ENCODE peak calls at places on chromosome 7, in four cellular contexts. One of them, this sample, is unnamed.

GRCh38 chr7:37765872-37766525 is 82.4 kb upstream of the NME8 start:
- DNase-seq in OCI-LY7: no peak
- DNase-seq in NCI-H524: no peak
- DNase-seq in NCI-H1092 treated with DMSO at 0.1 percent for 48 hours: no peak
- DNase-seq in this sample: no peak

GRCh38 chr7:156865493-156865892 is 27.5 kb downstream of the LMBR1 start:
- DNase-seq in OCI-LY7: peak; percentile 7
- DNase-seq in NCI-H524: no peak
- DNase-seq in NCI-H1092 treated with DMSO at 0.1 percent for 48 hours: no peak
- DNase-seq in this sample: no peak

GRCh38 chr7:35518767-35519166 is 176.2 kb downstream of the HERPUD2 start:
- DNase-seq in OCI-LY7: no peak
- DNase-seq in NCI-H524: no peak
- DNase-seq in NCI-H1092 treated with DMSO at 0.1 percent for 48 hours: no peak
- DNase-seq in this sample: no peak

GRCh38 chr7:83964318-83964717 is 230.3 kb downstream of the SEMA3A start:
- DNase-seq in OCI-LY7: no peak
- DNase-seq in NCI-H524: no peak
- DNase-seq in NCI-H1092 treated with DMSO at 0.1 percent for 48 hours: no peak
- DNase-seq in this sample: no peak

GRCh38 chr7:151136515-151136908 is 31.0 kb downstream of the GBX1 start:
- DNase-seq in OCI-LY7: no peak
- DNase-seq in NCI-H524: no peak
- DNase-seq in NCI-H1092 treated with DMSO at 0.1 percent for 48 hours: no peak
- DNase-seq in this sample: no peak

GRCh38 chr7:106166651-106167342 is 54.7 kb upstream of the SYPL1 start:
- DNase-seq in OCI-LY7: peak; percentile 79
- DNase-seq in NCI-H524: peak; percentile 29
- DNase-seq in NCI-H1092 treated with DMSO at 0.1 percent for 48 hours: peak; percentile 75
- DNase-seq in this sample: peak; percentile 5

GRCh38 chr7:83248000-83248399 is 85.3 kb upstream of the PCLO start:
- DNase-seq in OCI-LY7: no peak
- DNase-seq in NCI-H524: no peak
- DNase-seq in NCI-H1092 treated with DMSO at 0.1 percent for 48 hours: no peak
- DNase-seq in this sample: no peak

GRCh38 chr7:46168671-46169383 is 247.8 kb upstream of the IGFBP3 start:
- DNase-seq in OCI-LY7: no peak
- DNase-seq in NCI-H524: no peak
- DNase-seq in NCI-H1092 treated with DMSO at 0.1 percent for 48 hours: no peak
- DNase-seq in this sample: no peak

GRCh38 chr7:64098-64521 is 128.3 kb upstream of the FAM20C start:
- DNase-seq in OCI-LY7: peak; percentile 22
- DNase-seq in NCI-H524: peak; percentile 48
- DNase-seq in NCI-H1092 treated with DMSO at 0.1 percent for 48 hours: peak; percentile 74
- DNase-seq in this sample: peak; percentile 50

GRCh38 chr7:65302883-65303282 is 70.8 kb upstream of the ZNF92 start:
- DNase-seq in OCI-LY7: no peak
- DNase-seq in NCI-H524: no peak
- DNase-seq in NCI-H1092 treated with DMSO at 0.1 percent for 48 hours: no peak
- DNase-seq in this sample: no peak

GRCh38 chr7:27263781-27264180 is 21.2 kb downstream of the EVX1 start:
- DNase-seq in OCI-LY7: no peak
- DNase-seq in NCI-H524: no peak
- DNase-seq in NCI-H1092 treated with DMSO at 0.1 percent for 48 hours: no peak
- DNase-seq in this sample: no peak